ENCODE peak calls at places on chromosomes 13 and 19, in seven cellular contexts. H is A549, G is IMR-90, R is body of pancreas, N is RWPE1, I is GM23338, X is neural progenitor cell. A is an unnamed sample.

GRCh38 chr19:51760811-51761356 is at the start of gene FPR2:
- DNase-seq in X (peak), N (no peak), R (no peak), H (no peak), G (no peak), I (peak), A (no peak)

GRCh38 chr19:42386974-42387707 is 3.0 kb downstream of the CNFN start:
- DNase-seq in H (peak), X (peak), I (peak), G (peak), R (peak), N (peak), A (no peak)

GRCh38 chr13:71864094-71864980 is 2.7 kb downstream of the DACH1 start:
- DNase-seq in R (peak), H (no peak), N (no peak), G (no peak), X (peak), I (peak), A (no peak)

GRCh38 chr13:30835442-30835841 is 70.6 kb upstream of the MEDAG start:
- DNase-seq in R (no peak), H (no peak), G (peak), N (no peak), X (no peak), I (no peak), A (no peak)

GRCh38 chr19:45123440-45123850 is 30.5 kb downstream of the PPP1R37 start:
- DNase-seq in G (no peak), H (no peak), I (no peak), X (no peak), N (peak), R (no peak), A (no peak)

GRCh38 chr19:29076161-29076560 is 136.8 kb downstream of the UQCRFS1 start:
- DNase-seq in G (no peak), I (no peak), N (no peak), X (no peak), R (no peak), H (no peak), A (no peak)

GRCh38 chr19:42445948-42446347 is 3.2 kb upstream of the CXCL17 start:
- DNase-seq in N (no peak), R (no peak), H (no peak), I (no peak), G (no peak), X (no peak), A (no peak)

GRCh38 chr13:73300718-73301425 is 242.1 kb downstream of the KLF5 start:
- DNase-seq in X (no peak), N (no peak), H (no peak), G (no peak), R (no peak), I (no peak), A (no peak)

GRCh38 chr19:1076951-1077350 is 10.0 kb downstream of the ARHGAP45 start:
- DNase-seq in I (no peak), H (no peak), X (no peak), G (no peak), N (peak), R (no peak), A (no peak)

GRCh38 chr19:14061751-14062557 is at the start of gene PALM3:
- DNase-seq in R (peak), H (no peak), G (no peak), N (no peak), I (no peak), X (no peak), A (no peak)

GRCh38 chr13:51818771-51819511 is 15.0 kb upstream of the DHRS12 start:
- DNase-seq in H (no peak), N (no peak), G (peak), I (no peak), X (no peak), R (no peak), A (no peak)

GRCh38 chr19:16678498-16678897 is 17.6 kb downstream of the TMEM38A start:
- DNase-seq in R (no peak), G (no peak), X (no peak), N (no peak), H (no peak), I (no peak), A (no peak)

GRCh38 chr19:21322528-21322927 is 6.7 kb downstream of the ZNF708 start:
- DNase-seq in N (no peak), X (no peak), G (no peak), R (no peak), H (no peak), I (no peak), A (no peak)

GRCh38 chr13:84810781-84811180 is 928.5 kb upstream of the SLITRK1 start:
- DNase-seq in I (peak), G (no peak), X (no peak), H (no peak), R (no peak), N (no peak), A (no peak)

GRCh38 chr19:15015946-15016542 is 33.2 kb upstream of the CASP14 start:
- DNase-seq in I (peak), N (peak), H (no peak), R (peak), X (peak), G (no peak), A (no peak)

GRCh38 chr13:65856464-65856863 is 1373.7 kb downstream of the PCDH9 start:
- DNase-seq in I (no peak), H (no peak), R (no peak), N (no peak), X (no peak), G (peak), A (no peak)

GRCh38 chr13:30395192-30396158 is 26.8 kb upstream of the UBE2L5 start:
- DNase-seq in I (peak), G (peak), R (peak), N (peak), X (peak), H (peak), A (no peak)

GRCh38 chr19:48720613-48721296 is 1.2 kb upstream of the MAMSTR start:
- DNase-seq in I (peak), H (peak), G (peak), X (peak), N (peak), R (peak), A (peak)

GRCh38 chr13:37747071-37747612 is 122.4 kb downstream of the TRPC4 start:
- DNase-seq in I (no peak), R (no peak), G (peak), X (no peak), H (no peak), N (peak), A (no peak)

GRCh38 chr19:6239401-6239844 is 40.4 kb downstream of the MLLT1 start:
- DNase-seq in H (no peak), G (peak), N (peak), X (no peak), I (no peak), R (no peak), A (peak)

GRCh38 chr19:29831041-29831548 is 19.3 kb downstream of the CCNE1 start:
- DNase-seq in N (no peak), H (no peak), G (no peak), I (no peak), X (no peak), R (no peak), A (peak)

GRCh38 chr19:853014-853553 is 981 bp downstream of the ELANE start:
- DNase-seq in G (no peak), N (no peak), R (no peak), X (no peak), I (no peak), H (no peak), A (no peak)

GRCh38 chr13:34465423-34465922 is 476.6 kb upstream of the NBEA start:
- DNase-seq in R (no peak), I (no peak), N (no peak), H (no peak), G (no peak), X (no peak), A (no peak)
- TF ChIP-seq CTCF in R (no peak), I (no peak), N (no peak), H (no peak), G (no peak), X (no peak), A (no peak)

GRCh38 chr13:49561064-49561410 is 24.3 kb downstream of the RCBTB1 start:
- DNase-seq in X (no peak), R (peak), H (no peak), N (no peak), G (no peak), I (no peak), A (no peak)

GRCh38 chr13:49563513-49563912 is 21.8 kb downstream of the RCBTB1 start:
- DNase-seq in I (no peak), N (no peak), X (no peak), R (no peak), G (peak), H (no peak), A (no peak)

GRCh38 chr13:49559006-49559405 is 26.4 kb downstream of the RCBTB1 start:
- DNase-seq in R (no peak), N (no peak), G (no peak), H (no peak), X (no peak), I (no peak), A (no peak)

DNA sequence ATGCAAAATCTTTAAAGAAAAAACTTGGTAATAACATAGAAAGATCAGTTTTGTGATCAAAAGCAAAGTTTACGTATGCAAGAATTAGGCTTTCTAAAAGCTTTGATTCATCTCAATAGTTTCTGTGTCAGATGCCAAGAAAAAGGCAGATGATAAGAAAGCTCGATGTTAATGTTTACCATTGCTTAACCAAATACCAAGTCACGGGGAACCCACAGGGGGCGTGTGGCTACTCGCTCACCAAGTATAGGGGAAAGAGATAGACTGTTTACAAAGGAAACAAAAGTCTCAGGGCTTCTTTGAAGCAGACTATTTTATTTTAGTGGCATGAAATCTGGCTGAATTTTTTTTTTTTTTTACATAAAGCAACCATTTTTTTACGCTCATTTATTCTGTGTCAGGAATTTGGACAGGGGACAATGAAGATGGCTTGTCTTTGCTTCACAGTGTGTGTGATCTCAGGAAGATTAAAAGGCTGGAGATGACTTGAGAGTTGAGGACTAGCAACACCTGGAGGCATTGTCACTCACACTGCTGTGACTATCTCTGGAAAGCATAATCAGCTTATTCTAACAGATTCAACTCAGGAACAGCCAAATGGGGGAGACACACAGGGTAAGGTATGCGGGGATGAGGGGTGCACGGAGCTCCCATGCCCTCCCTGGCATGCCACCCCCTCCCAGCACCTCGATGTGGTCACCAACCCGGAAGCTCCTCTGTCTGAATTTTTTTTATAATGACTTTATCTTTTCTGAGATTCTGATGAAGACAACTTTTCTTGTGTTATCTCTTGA is 24.9 kb downstream of the RCBTB1 start:
- DNase-seq in H (peak), R (peak), N (peak), G (peak), I (peak), X (peak), A (no peak)
- TF ChIP-seq CTCF in H (peak), R (peak), N (no peak), G (peak), I (peak), X (peak), A (peak)

GRCh38 chr19:3270908-3271307 is 46.4 kb downstream of the CELF5 start:
- DNase-seq in X (peak), R (no peak), N (peak), H (no peak), G (peak), I (peak), A (no peak)

GRCh38 chr19:3268763-3269162 is 44.3 kb downstream of the CELF5 start:
- DNase-seq in I (no peak), G (no peak), X (no peak), R (no peak), H (no peak), N (no peak), A (no peak)

GRCh38 chr19:3272532-3272931 is 48.1 kb downstream of the CELF5 start:
- DNase-seq in G (no peak), I (no peak), N (no peak), R (no peak), H (no peak), X (no peak), A (no peak)

GRCh38 chr19:3268326-3268725 is 43.9 kb downstream of the CELF5 start:
- DNase-seq in I (no peak), G (no peak), H (no peak), N (no peak), R (no peak), X (no peak), A (no peak)

DNA sequence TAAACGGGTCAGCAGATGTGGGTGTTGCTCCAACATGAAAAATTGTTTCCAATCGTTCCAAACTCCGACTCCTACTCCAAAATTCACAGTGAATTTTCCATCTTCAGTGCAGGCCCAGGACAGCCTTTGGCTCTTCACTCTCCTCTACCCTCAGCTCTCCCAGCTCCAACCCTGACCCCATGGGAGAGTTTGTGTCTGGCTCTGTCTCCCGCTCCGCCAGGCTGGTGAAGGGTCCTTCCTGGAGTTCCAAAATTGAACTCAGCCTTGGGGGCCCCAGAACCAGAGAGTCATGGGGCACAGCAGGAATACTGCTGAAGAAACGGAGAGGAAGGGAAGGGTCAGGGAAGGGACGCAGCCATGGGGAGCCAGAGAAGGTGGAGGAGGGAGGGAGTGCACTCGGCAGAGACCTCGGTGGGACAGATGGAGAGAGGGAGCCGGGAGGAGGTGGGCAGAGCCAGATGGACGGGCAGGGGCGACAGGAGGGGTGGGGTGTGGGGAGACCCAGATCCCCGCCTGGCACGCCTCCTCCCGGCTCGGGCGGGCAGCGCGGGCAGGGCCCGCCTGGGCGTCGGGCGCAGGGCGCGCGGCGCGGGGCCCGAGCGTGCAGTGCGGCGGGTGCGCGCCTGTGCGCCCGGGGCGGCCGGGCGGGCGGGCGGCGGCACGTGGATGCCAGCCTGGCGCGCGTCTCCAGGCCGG is 45.7 kb downstream of the CELF5 start:
- DNase-seq in G (no peak), R (no peak), H (no peak), X (no peak), I (peak), N (no peak), A (no peak)
- TF ChIP-seq CTCF in G (no peak), R (no peak), H (no peak), X (no peak), I (no peak), N (no peak), A (no peak)

DNA sequence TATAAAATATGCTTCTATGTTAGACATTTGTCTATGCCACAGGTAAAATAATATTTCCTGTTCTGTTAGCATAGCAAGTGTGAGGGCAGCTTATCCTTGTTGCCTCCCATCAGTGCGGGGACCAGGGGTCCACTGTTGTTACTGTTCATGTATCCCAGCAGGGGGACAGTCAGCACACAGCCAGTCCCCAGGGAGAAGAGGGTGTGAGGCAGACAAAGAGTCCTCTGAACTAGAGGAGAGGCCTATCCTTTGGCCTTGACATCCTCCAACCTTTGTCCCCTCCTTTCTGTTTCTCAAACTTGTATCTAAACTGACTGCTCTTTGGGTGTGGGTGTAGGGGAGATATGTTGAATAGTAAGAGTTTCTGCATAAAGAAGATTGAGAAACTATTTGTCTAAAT is 2.9 kb upstream of the GPR18 start:
- DNase-seq in X (no peak), G (no peak), R (no peak), N (no peak), H (no peak), I (no peak), A (no peak)
- TF ChIP-seq CTCF in X (no peak), G (no peak), R (no peak), N (no peak), H (no peak), I (no peak), A (no peak)

DNA sequence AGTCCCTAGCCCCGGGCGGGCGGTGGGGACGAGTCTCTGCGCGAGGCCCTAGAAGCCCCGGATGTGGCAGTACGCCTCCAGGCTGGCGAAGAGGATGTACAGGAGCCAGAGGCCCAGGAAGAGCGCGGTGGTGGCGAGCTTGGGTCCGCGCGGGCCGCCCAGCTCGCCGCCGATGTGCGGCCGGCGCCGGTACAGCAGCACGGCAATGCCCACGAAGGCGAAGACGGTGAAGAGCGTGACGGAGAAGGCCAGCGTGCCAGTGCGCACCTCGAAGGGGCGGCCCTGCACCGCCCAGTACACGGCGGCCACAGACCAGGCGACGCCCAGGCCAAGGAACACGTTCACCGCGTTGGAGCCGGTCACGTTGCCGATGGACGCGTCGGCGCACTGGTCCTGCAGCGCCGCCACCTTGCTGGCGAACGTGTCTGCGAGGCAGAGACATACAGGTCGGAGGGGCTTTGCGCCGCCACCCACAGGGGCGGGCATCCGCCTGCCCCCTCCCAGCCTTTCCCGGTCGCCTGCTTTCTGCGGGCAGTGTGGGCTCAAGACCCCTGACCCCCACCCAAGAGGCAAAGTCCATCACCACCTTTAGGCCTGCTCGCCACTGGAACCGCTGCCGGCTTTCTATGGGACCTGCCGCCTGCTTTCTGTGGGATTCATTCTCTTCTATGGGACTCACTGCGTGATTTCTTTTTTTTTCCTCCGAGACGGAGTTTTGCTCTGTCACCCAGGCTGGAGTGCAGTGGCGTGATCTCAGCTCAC is 10.9 kb upstream of the MEIS3 start:
- DNase-seq in X (peak), N (no peak), G (peak), I (peak), H (no peak), R (peak), A (no peak)
- TF ChIP-seq CTCF in X (peak), N (peak), G (no peak), I (peak), H (no peak), R (peak), A (peak)

GRCh38 chr13:75725784-75726183 is 89.7 kb downstream of the LMO7 start:
- DNase-seq in R (no peak), N (no peak), X (no peak), H (no peak), G (no peak), I (no peak), A (no peak)
- TF ChIP-seq CTCF in R (no peak), N (no peak), X (no peak), H (no peak), G (no peak), I (no peak), A (no peak)

A was measured in chondrocyte.